ENCODE peak calls at places on chromosome 18, in seven cellular contexts. A is tibial nerve, D is transverse colon, Y is K562, P is stomach, M is A549, R is uterus. L is an unnamed sample. For H3K9me3, the result is how much of the 10 kb centered on the place peaks cover.

GRCh38 chr18:78090584-78090983 is 840.9 kb downstream of the GALR1 start:
- DNase-seq in A (no peak), D (no peak), Y (no peak), P (no peak), M (no peak), R (no peak), L (no peak)

GRCh38 chr18:3508576-3509559 is 58.9 kb downstream of the TGIF1 start:
- DNase-seq in A (no peak), D (no peak), Y (no peak), P (peak), M (no peak), R (no peak), L (no peak)

GRCh38 chr18:3481696-3482210 is 31.8 kb downstream of the TGIF1 start:
- DNase-seq in A (no peak), D (peak), Y (peak), P (no peak), M (no peak), R (no peak), L (no peak)

GRCh38 chr18:44651453-44651852 is 29.2 kb upstream of the SETBP1 start:
- DNase-seq in A (peak), D (no peak), Y (peak), P (no peak), M (peak), R (peak), L (no peak)

GRCh38 chr18:8212893-8213805 is 396.1 kb upstream of the RAB12 start:
- DNase-seq in A (no peak), D (no peak), Y (no peak), P (no peak), M (peak), R (no peak), L (no peak)

GRCh38 chr18:58005885-58006523 is 38.0 kb upstream of the NEDD4L start:
- DNase-seq in A (no peak), D (no peak), Y (no peak), P (no peak), M (no peak), R (no peak), L (no peak)

GRCh38 chr18:52465391-52465790 is 125.4 kb downstream of the DCC start:
- DNase-seq in A (no peak), D (no peak), Y (no peak), P (no peak), M (no peak), R (no peak), L (no peak)

GRCh38 chr18:57301573-57302230 is 50.7 kb upstream of the ST8SIA3 start:
- DNase-seq in A (no peak), D (no peak), Y (no peak), P (no peak), M (no peak), R (no peak), L (no peak)

GRCh38 chr18:62288669-62289016 is 36.5 kb upstream of the TNFRSF11A start:
- DNase-seq in A (no peak), D (no peak), Y (no peak), P (no peak), M (no peak), R (no peak), L (no peak)

GRCh38 chr18:2411381-2411977 is 159.8 kb downstream of the METTL4 start:
- DNase-seq in A (no peak), D (no peak), Y (no peak), P (no peak), M (peak), R (no peak), L (no peak)

GRCh38 chr18:12233378-12233777 is 20.8 kb upstream of the CIDEA start:
- DNase-seq in A (no peak), D (no peak), Y (peak), P (no peak), M (no peak), R (no peak), L (no peak)

GRCh38 chr18:23506393-23506792 is 3.1 kb downstream of the RMC1 start:
- DNase-seq in A (no peak), D (no peak), Y (no peak), P (no peak), M (no peak), R (no peak), L (no peak)

GRCh38 chr18:22322251-22322691 is 95.4 kb downstream of the CTAGE1 start:
- DNase-seq in A (peak), D (no peak), Y (no peak), P (no peak), M (no peak), R (peak), L (no peak)

GRCh38 chr18:77376043-77376732 is 126.5 kb downstream of the GALR1 start:
- DNase-seq in A (no peak), D (no peak), Y (no peak), P (no peak), M (no peak), R (no peak), L (peak)

GRCh38 chr18:32358529-32358928 is 112.2 kb downstream of the GAREM1 start:
- DNase-seq in A (no peak), D (no peak), Y (no peak), P (no peak), M (no peak), R (no peak), L (peak)

GRCh38 chr18:61896118-61896517 is 3.3 kb upstream of the RNF152 start:
- DNase-seq in A (no peak), D (no peak), Y (no peak), P (no peak), M (no peak), R (no peak), L (no peak)

GRCh38 chr18:4400911-4401310 is 54.2 kb downstream of the DLGAP1 start:
- DNase-seq in A (no peak), D (no peak), Y (no peak), P (no peak), M (no peak), R (no peak), L (no peak)

GRCh38 chr18:63575680-63576079 is 11.5 kb upstream of the SERPINB13 start:
- DNase-seq in A (no peak), D (no peak), Y (no peak), P (no peak), M (no peak), R (no peak), L (no peak)

DNA sequence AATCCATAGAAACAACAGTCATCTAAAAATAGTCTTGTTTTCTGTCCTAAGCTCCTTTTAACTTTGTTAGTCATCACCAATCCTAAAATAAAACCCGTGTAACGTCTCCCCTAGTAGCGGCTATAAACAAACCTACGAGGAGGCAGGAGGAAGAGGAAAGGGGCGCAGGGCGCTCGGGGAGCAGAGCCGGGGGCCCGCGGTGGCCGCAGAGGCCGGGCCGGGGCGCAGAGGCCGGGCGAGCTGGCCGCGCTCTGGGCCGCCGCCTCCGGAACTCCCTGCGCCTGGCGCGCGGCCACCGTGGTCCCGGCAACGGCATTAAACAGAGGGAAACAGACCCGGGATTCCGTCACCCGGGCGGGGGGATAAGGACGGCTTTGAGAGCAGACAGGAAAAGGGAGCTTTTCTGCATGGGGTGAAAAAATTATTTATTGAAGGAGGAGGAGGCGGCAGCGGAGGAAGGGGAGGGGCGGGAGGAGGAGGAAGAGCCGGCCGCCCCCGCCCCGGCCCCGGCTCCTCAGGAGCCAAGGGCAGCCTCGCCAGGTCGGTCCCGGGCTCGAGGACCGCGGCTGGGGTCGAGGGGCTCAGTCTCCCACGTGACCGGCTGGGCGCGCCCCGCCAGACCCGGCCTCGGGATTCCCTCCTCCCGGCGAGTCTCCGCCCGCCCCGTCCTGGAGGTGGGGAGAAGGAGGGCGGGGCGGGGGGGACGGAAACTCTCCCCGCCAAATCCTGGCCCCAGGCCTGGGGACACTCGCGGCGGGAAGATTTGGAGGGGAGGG is 1.9 kb upstream of the NFATC1 start:
- DNase-seq in A (peak), D (peak), Y (peak), P (peak), M (peak), R (peak), L (peak)
- TF ChIP-seq POLR2A in A (peak), D (no peak), Y (peak), P (no peak), M (no peak), R (peak), L (no peak)

GRCh38 chr18:65124633-65125032 is 626.2 kb upstream of the CDH7 start:
- DNase-seq in A (no peak), D (no peak), Y (no peak), P (no peak), M (no peak), R (no peak), L (no peak)
- H3K9me3 ChIP-seq in A (under half), D (under half), Y (under half), P (under half), M (under half), R (under half), L (under half)

GRCh38 chr18:79396431-79397287 is 929 bp downstream of the NFATC1 start:
- DNase-seq in A (no peak), D (peak), Y (peak), P (no peak), M (peak), R (peak), L (no peak)

GRCh38 chr18:79397288-79397829 is 1.6 kb downstream of the NFATC1 start:
- DNase-seq in A (no peak), D (no peak), Y (no peak), P (no peak), M (no peak), R (no peak), L (no peak)

GRCh38 chr18:79394438-79395307 is 1.1 kb upstream of the NFATC1 start:
- DNase-seq in A (peak), D (no peak), Y (peak), P (no peak), M (peak), R (peak), L (no peak)

GRCh38 chr18:79395308-79395640 is 456 bp upstream of the NFATC1 start:
- DNase-seq in A (no peak), D (no peak), Y (no peak), P (no peak), M (no peak), R (no peak), L (no peak)

GRCh38 chr18:79395761-79396404 is at the start of gene NFATC1:
- DNase-seq in A (peak), D (peak), Y (peak), P (peak), M (peak), R (peak), L (peak)
- TF ChIP-seq POLR2A in A (peak), D (no peak), Y (no peak), P (no peak), M (peak), R (peak), L (no peak)

DNA sequence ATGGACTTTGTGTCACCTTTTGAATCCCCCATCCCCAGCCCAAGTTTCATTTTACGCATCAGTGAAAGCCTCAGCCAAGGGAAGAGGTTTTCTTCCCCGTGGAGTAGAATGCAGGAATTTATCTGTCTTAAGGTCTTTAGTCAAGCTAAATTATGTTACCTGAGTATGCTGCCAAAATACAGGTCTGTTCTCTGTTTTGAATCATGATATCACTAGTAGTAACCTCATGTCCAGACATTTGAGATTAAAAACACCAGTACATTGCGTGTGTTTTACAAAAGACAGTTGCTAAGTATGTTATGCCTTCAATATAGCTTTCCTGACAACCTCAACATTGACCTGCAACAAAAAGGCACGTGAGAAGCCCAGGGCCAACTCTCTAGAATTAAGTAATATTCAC is 40.2 kb downstream of the COLEC12 start:
- DNase-seq in A (no peak), D (no peak), Y (no peak), P (no peak), M (no peak), R (no peak), L (no peak)
- H3K9me3 ChIP-seq in A (under half), D (under half), Y (under half), P (under half), M (under half), R (under half), L (under half)

L was measured in testis.